ENCODE peak calls at places on chromosome 19, in eight cellular contexts. X, H, M, N, R, Y, F and L are unnamed samples.

GRCh38 chr19:7637374-7638256 is 705 bp downstream of the STXBP2 start:
- DNase-seq in M (no peak), R (peak), H (no peak), X (no peak), N (peak), F (peak), Y (no peak), L (no peak)

GRCh38 chr19:45643927-45644771 is 5.0 kb upstream of the EML2 start:
- DNase-seq in H (no peak), M (no peak), Y (peak), X (no peak), F (no peak), R (peak), N (no peak), L (no peak)

GRCh38 chr19:11198175-11198534 is 810 bp upstream of the KANK2 start:
- DNase-seq in F (no peak), Y (no peak), H (no peak), N (no peak), R (no peak), X (no peak), M (no peak), L (no peak)

GRCh38 chr19:54345938-54346386 is 7.0 kb upstream of the LILRA4 start:
- DNase-seq in N (no peak), Y (no peak), F (no peak), H (no peak), M (no peak), X (no peak), R (no peak), L (no peak)

GRCh38 chr19:8673281-8673891 is 25.2 kb downstream of the ACTL9 start:
- DNase-seq in Y (no peak), R (no peak), N (no peak), H (no peak), X (no peak), M (no peak), F (no peak), L (no peak)

GRCh38 chr19:29079331-29079730 is 133.6 kb downstream of the UQCRFS1 start:
- DNase-seq in R (no peak), N (no peak), X (no peak), Y (no peak), M (no peak), F (no peak), H (no peak), L (no peak)

GRCh38 chr19:3684817-3685410 is 15.4 kb downstream of the PIP5K1C start:
- DNase-seq in R (no peak), Y (no peak), N (no peak), M (no peak), X (no peak), H (no peak), F (no peak), L (no peak)

GRCh38 chr19:56120002-56120370 is 1.1 kb downstream of the ZNF787 start:
- DNase-seq in R (no peak), N (no peak), H (no peak), Y (no peak), F (no peak), M (no peak), X (no peak), L (no peak)

GRCh38 chr19:48509467-48510194 is 2.0 kb downstream of the LMTK3 start:
- DNase-seq in M (no peak), N (no peak), F (no peak), X (no peak), Y (no peak), R (no peak), H (no peak), L (peak)

GRCh38 chr19:15379996-15380647 is 535 bp upstream of the AKAP8 start:
- DNase-seq in R (no peak), F (peak), H (peak), Y (peak), M (peak), N (peak), X (peak), L (peak)

DNA sequence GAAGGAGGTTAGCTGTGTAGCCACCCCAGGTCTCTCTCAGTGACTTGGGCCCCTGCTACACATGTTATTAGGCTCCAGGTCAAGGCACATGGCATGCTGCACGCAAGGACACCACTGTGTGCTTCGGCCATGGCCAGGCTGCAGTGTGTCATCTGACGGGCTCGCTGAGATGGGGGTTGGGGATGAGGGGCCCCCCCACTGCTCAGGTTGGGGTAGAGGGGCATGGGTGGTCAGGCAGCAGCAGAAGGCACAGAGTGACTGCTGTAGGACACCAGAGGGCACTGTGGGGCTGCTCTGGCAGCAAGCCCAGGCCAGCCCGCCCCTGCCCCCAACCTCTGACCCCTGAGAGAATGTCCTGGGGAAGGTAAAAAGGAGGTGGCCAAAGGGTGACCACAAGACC is 32.2 kb upstream of the ISYNA1 start:
- DNase-seq in N (no peak), F (no peak), H (peak), R (peak), X (peak), M (no peak), Y (peak), L (peak)
- TF ChIP-seq CTCF in N (peak), F (peak), H (peak), R (no peak), X (peak), M (peak), Y (no peak), L (peak)

GRCh38 chr19:40797963-40798222 is 1.1 kb upstream of the EGLN2 start:
- DNase-seq in R (no peak), Y (no peak), M (no peak), H (no peak), N (no peak), X (no peak), F (no peak), L (no peak)

GRCh38 chr19:40798997-40799557 is at the start of gene EGLN2:
- DNase-seq in N (no peak), M (no peak), R (no peak), X (no peak), H (no peak), Y (no peak), F (no peak), L (peak)

GRCh38 chr19:40799558-40800338 is 757 bp downstream of the EGLN2 start:
- DNase-seq in X (peak), R (peak), H (peak), N (peak), F (peak), M (no peak), Y (no peak), L (peak)

GRCh38 chr19:40797166-40797962 is 1.6 kb upstream of the EGLN2 start:
- DNase-seq in N (no peak), H (no peak), M (no peak), R (no peak), Y (no peak), X (no peak), F (no peak), L (no peak)

DNA sequence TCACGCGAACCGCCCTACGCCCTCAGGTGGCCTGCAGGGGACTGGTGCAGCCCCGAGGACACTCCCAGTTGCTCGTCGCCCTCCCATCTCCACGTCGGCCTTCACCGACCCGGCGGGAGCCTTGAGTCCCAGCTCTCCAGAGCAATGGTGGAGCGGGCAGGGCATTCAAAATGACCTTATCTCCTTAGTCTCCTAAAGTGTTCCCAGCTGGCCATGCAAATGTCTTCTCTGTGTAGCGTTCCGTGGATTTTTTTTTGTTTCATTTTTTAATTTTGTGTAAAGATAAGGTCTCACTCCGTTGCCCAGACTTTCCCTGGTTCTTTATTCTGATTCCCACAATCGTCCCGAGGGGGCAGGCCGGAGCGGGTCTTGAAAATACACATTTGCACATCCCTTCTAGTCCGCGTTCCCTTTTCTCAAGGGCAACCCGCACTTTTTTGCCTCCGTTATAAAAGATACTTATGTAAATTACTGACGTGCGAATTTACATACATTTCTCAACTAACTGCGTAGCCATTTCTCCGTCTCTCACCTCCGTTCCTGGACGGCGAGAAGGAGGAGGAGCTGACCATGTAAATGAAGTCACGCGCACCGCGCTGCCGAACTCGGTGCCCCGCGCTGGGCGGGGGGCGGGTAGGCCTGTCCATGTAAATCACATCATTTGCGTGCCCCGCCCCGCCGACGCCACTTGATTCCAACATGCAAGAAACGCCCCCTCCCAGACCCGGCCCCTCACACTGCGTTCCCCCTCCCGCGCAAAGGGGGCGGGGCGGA is 581 bp upstream of the EGLN2 start:
- DNase-seq in M (peak), R (peak), X (peak), Y (peak), H (peak), F (peak), N (peak), L (peak)
- TF ChIP-seq CTCF in M (peak), R (no peak), X (peak), Y (peak), H (peak), F (peak), N (peak), L (peak)

DNA sequence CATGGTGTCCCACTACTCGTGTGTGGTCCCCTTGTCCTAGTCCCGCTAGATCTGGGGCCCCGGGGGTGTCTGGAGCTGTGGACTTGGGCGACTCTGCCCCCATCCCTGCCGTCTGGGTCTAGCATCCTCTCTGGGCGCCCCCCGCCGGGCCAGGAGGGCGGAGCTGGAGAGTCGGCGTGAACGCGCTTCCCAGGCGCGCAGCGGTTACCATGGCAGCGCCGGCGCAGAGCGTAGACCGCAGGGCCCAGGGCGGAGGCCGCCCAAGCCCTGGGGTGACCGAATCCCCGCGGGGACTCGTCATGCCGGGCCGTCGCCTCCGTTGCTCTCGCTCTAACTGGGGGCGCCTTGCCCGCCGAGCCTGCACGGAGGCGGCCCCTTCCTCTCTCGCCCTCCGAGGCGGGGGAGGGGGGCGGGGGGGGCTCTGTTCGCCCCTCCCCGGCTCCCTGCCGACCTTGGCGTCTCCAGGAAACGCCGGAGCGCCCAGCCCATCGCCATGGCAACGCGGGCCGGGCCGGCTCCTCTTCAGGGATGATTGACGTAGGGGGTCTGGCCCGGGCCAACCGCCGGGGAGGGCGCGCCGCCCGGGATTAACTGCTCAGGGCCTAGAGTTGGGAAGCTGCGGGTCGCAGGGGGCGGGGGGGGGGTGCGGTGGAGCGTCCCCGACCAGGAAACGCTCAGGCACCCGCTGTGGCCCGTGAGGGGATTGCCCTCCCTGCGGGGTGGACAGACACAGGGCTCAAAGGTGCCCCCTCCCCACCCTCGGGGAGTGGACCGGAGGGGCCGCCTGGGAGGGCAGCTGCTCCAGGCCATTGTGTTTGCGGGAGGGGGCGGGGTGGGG is 8.9 kb downstream of the ISYNA1 start:
- DNase-seq in Y (peak), R (peak), H (peak), M (peak), X (peak), F (peak), N (peak), L (peak)
- TF ChIP-seq CTCF in Y (no peak), R (peak), H (no peak), M (peak), X (peak), F (no peak), N (no peak), L (peak)

GRCh38 chr19:13574933-13575332 is 68.7 kb upstream of the CACNA1A start:
- DNase-seq in R (no peak), H (peak), N (no peak), X (peak), F (no peak), M (no peak), Y (peak), L (no peak)
- TF ChIP-seq CTCF in R (no peak), H (peak), N (no peak), X (no peak), F (no peak), M (peak), Y (peak), L (no peak)

GRCh38 chr19:1219786-1220451 is 14.3 kb downstream of the STK11 start:
- DNase-seq in Y (no peak), X (no peak), F (no peak), M (no peak), N (no peak), H (no peak), R (no peak), L (no peak)

GRCh38 chr19:1221141-1221903 is 15.7 kb downstream of the STK11 start:
- DNase-seq in Y (peak), F (peak), X (peak), M (no peak), H (no peak), N (no peak), R (no peak), L (no peak)

GRCh38 chr19:1218751-1219567 is 13.4 kb downstream of the STK11 start:
- DNase-seq in M (no peak), R (no peak), F (no peak), Y (peak), H (no peak), N (no peak), X (no peak), L (no peak)

GRCh38 chr19:1221904-1222255 is 15.9 kb downstream of the CBARP start:
- DNase-seq in X (no peak), Y (no peak), F (no peak), H (no peak), R (no peak), M (no peak), N (no peak), L (no peak)

DNA sequence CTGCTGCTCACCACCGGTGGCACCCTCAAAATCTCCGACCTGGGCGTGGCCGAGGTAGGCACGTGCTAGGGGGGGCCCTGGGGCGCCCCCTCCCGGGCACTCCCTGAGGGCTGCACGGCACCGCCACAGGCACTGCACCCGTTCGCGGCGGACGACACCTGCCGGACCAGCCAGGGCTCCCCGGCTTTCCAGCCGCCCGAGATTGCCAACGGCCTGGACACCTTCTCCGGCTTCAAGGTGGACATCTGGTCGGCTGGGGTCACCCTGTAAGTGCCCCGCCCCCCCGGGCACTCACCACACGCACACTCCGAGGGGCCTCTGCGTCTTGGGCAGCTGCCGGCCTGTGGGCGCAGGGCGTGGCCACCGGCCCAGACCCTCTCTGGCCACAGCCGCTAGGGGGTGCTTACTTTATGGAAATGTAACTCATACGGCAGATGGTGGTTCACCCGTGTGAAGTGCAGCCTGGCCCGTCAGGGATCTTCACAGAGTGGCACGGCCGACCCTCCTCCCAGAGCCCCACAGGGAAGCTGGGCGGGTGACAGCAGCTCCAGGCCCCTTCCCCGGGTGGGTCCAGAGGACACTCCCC is 15.0 kb downstream of the STK11 start:
- DNase-seq in X (no peak), Y (peak), H (no peak), N (no peak), M (no peak), R (no peak), F (no peak), L (no peak)
- TF ChIP-seq CTCF in X (no peak), Y (no peak), H (peak), N (no peak), M (peak), R (no peak), F (no peak), L (no peak)

DNA sequence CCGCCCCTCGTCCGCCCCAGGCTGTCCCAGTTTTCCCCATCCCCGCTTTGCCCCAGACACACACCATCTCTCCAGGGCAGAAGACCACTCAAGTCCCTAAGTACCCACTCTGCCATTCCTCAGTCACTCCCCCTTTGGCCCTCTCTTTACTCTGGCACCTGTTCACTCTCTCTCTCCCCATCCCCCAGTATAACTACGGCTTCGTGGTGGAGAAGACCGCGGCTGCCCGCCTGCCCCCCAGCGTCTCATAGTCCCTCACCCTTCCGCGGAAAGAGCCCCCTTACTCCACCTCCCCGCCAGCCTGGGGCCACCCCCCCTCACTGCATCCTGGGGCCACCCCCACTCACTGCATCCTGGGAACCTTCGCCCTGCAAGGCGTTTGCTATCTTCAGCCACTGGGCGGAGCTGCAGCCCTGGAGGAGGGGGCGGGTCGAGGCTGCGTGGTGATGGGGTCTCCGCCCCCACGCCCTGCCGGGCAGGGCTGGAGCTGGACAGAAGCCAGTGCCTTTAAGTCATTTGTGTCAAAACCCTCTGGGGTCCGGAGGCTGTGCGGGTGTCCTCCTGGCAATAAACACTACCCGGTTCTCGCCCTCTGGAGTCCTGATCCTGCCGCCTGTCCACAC is 5.0 kb downstream of the MVB12A start:
- DNase-seq in F (no peak), R (peak), Y (peak), X (peak), M (peak), N (peak), H (peak), L (peak)
- TF ChIP-seq CTCF in F (peak), R (peak), Y (peak), X (peak), M (peak), N (no peak), H (peak), L (peak)

DNA sequence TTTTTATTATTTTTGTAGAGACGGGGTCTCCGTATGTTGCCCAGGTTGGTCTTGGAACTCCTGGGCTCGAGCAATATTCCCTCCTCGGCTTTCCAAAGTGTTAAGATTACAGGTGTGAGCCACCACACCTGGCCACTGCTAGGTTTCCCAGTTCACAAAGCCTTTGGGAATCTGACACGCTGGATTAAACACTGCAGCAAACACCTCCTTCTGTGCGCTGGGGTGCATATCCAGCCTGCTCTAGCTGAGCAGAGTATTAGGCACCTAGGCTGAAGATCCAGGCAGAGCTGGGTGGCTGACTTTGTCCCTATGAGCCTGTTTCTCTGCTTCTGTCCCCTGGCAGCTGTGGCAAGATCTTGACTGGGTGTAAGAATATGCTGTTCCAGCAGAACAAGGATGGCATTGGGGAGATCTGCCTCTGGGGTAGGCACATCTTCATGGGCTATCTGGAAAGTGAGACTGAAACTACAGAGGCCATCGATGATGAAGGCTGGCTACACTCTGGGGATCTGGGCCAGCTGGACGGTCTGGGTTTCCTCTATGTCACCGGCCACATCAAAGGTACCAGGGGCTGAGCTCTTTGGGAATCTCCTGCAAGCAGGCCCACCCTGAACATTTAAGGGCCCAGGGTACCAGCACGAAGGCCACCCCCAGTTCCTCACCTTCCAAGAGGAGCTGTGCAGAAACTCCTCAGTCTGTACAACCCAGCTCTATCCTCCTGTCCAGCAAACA is 49.8 kb downstream of the ACSBG2 start:
- DNase-seq in F (no peak), X (no peak), Y (no peak), M (no peak), N (no peak), H (no peak), R (no peak), L (no peak)
- TF ChIP-seq CTCF in F (no peak), X (no peak), Y (no peak), M (no peak), N (no peak), H (no peak), R (no peak), L (no peak)